ENCODE peak calls at places on chromosome 12, in ten cellular contexts. O is fibroblast of villous mesenchyme, X is activated B cell treated with CpG ODN at 0.5 μM for 24 hours, Z is suprapubic skin, T is body of pancreas, K is PC-9, Q is coronary artery, R is foreskin fibroblast, H is progenitor cell of endocrine pancreas, M is cardiac fibroblast. A is an unnamed sample.

GRCh38 chr12:53735-54095 is 12.9 kb upstream of the IQSEC3 start:
- DNase-seq in O (no peak), X (no peak), Z (no peak), T (no peak), K (no peak), Q (no peak), R (no peak), H (no peak), M (no peak), A (no peak)

GRCh38 chr12:68478516-68479260 is 132.0 kb upstream of the RAP1B start:
- DNase-seq in O (no peak), X (no peak), Z (no peak), T (no peak), K (no peak), Q (no peak), R (no peak), H (no peak), M (no peak), A (no peak)

GRCh38 chr12:5587701-5588100 is 155.8 kb downstream of the NTF3 start:
- DNase-seq in O (no peak), X (no peak), Z (no peak), T (no peak), K (no peak), Q (no peak), R (no peak), H (no peak), M (no peak), A (no peak)

GRCh38 chr12:47021298-47021697 is 58.1 kb upstream of the PCED1B start:
- DNase-seq in O (peak), X (no peak), Z (no peak), T (no peak), K (peak), Q (no peak), R (peak), H (no peak), M (peak), A (no peak)

GRCh38 chr12:117111386-117112267 is 12.4 kb upstream of the TESC start:
- DNase-seq in O (no peak), X (no peak), Z (no peak), T (peak), K (no peak), Q (no peak), R (no peak), H (no peak), M (no peak), A (peak)

GRCh38 chr12:91763654-91764439 is 381.8 kb downstream of the BTG1 start:
- DNase-seq in O (peak), X (no peak), Z (no peak), T (no peak), K (no peak), Q (no peak), R (no peak), H (no peak), M (no peak), A (no peak)

GRCh38 chr12:18421840-18422239 is 160.5 kb downstream of the PIK3C2G start:
- DNase-seq in O (peak), X (no peak), Z (no peak), T (no peak), K (no peak), Q (no peak), R (no peak), H (no peak), M (peak), A (no peak)

GRCh38 chr12:82413994-82414393 is 55.7 kb downstream of the METTL25 start:
- DNase-seq in O (no peak), X (no peak), Z (no peak), T (no peak), K (no peak), Q (no peak), R (no peak), H (no peak), M (peak), A (no peak)

GRCh38 chr12:19482036-19482435 is 42.7 kb downstream of the AEBP2 start:
- DNase-seq in O (no peak), X (no peak), Z (no peak), T (no peak), K (no peak), Q (no peak), R (no peak), H (no peak), M (no peak), A (no peak)

GRCh38 chr12:50661300-50662120 is 102.4 kb upstream of the ATF1 start:
- DNase-seq in O (no peak), X (no peak), Z (no peak), T (no peak), K (no peak), Q (no peak), R (no peak), H (no peak), M (no peak), A (no peak)

GRCh38 chr12:105820407-105821140 is 318.2 kb downstream of the NUAK1 start:
- DNase-seq in O (peak), X (no peak), Z (no peak), T (peak), K (no peak), Q (peak), R (peak), H (no peak), M (peak), A (no peak)

GRCh38 chr12:57517187-57517586 is 3.1 kb downstream of the DDIT3 start:
- DNase-seq in O (peak), X (no peak), Z (no peak), T (peak), K (no peak), Q (no peak), R (peak), H (no peak), M (peak), A (no peak)

GRCh38 chr12:94760786-94761185 is 110.4 kb upstream of the TMCC3 start:
- DNase-seq in O (peak), X (no peak), Z (no peak), T (no peak), K (no peak), Q (no peak), R (no peak), H (no peak), M (peak), A (no peak)

GRCh38 chr12:57315681-57316080 is 64.7 kb upstream of the STAC3 start:
- DNase-seq in O (no peak), X (no peak), Z (no peak), T (no peak), K (no peak), Q (no peak), R (no peak), H (no peak), M (no peak), A (no peak)

GRCh38 chr12:59093090-59093489 is 172.8 kb upstream of the LRIG3 start:
- DNase-seq in O (peak), X (no peak), Z (no peak), T (no peak), K (no peak), Q (no peak), R (no peak), H (no peak), M (peak), A (no peak)

GRCh38 chr12:98591209-98591608 is 2.3 kb upstream of the SLC25A3 start:
- DNase-seq in O (peak), X (no peak), Z (no peak), T (no peak), K (no peak), Q (no peak), R (no peak), H (no peak), M (no peak), A (no peak)

GRCh38 chr12:2239376-2240010 is 186.7 kb downstream of the CACNA1C start:
- DNase-seq in O (peak), X (no peak), Z (no peak), T (no peak), K (no peak), Q (peak), R (no peak), H (no peak), M (no peak), A (no peak)

GRCh38 chr12:114697741-114698565 is 14.0 kb upstream of the TBX3 start:
- DNase-seq in O (peak), X (no peak), Z (no peak), T (no peak), K (no peak), Q (no peak), R (no peak), H (no peak), M (peak), A (no peak)

GRCh38 chr12:52364061-52364460 is 3.2 kb downstream of the KRT85 start:
- DNase-seq in O (no peak), X (no peak), Z (no peak), T (no peak), K (no peak), Q (no peak), R (no peak), H (no peak), M (no peak), A (no peak)

GRCh38 chr12:46473634-46474201 is 101.1 kb upstream of the SLC38A2 start:
- DNase-seq in O (peak), X (no peak), Z (no peak), T (peak), K (peak), Q (peak), R (peak), H (no peak), M (peak), A (no peak)

GRCh38 chr12:24630446-24630845 is 318.5 kb downstream of the BCAT1 start:
- DNase-seq in O (peak), X (no peak), Z (no peak), T (no peak), K (no peak), Q (no peak), R (no peak), H (no peak), M (no peak), A (no peak)
- TF ChIP-seq CTCF in O (peak), X (no peak), Z (no peak), T (no peak), K (no peak), Q (no peak), R (no peak), H (peak), M (peak), A (peak)

GRCh38 chr12:103772367-103773108 is 68.5 kb downstream of the NT5DC3 start:
- DNase-seq in O (no peak), X (no peak), Z (no peak), T (no peak), K (no peak), Q (no peak), R (no peak), H (no peak), M (no peak), A (no peak)
- TF ChIP-seq CTCF in O (no peak), X (no peak), Z (no peak), T (no peak), K (no peak), Q (no peak), R (no peak), H (no peak), M (no peak), A (no peak)

DNA sequence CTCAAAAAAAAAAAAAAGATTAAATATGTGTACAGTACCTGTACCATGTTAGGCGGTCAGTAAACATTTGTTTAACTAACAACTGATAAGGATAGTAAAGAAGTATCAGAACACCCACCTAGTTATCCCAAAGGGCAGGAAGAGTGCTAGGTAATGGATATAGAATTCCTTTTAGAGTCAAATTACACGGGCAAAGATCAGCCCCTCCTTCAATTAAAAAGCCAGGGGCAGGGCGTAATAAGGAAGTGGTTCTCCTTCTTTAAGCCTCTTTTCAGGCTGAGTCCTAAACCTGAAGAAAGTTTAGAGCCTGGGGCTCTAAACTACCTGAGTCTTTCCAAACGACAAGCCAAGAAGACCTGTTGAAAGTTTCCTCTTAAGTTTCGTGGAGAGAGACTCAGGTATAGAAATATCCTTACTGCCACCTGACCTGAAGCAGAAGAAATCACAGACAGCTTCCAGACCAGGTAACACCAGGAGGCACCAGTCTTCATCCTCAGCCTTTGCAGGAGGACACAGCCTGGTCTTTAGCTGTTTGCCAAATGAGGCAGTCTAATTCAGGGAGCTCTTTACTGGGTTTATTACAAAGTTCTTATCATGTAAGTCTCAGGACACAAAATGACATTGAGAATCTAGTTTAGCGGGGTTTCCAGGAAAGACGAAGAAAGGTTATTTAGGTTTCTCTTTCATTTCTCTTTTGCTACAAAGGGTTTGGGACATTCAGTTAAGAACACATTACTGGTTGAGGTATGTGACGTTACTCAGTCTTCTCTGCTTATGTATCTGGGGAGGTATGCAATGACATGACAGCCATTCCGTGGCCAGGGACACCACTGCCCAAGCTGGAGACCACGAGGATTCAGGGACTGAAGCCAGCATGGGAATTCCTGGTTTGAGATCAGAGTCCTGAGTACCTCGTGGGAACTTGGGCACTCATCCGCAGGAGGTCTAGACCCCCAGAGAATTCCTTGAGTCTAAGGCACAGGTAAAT is at the start of gene BCL2L14:
- DNase-seq in O (no peak), X (no peak), Z (no peak), T (peak), K (peak), Q (no peak), R (no peak), H (no peak), M (no peak), A (no peak)
- TF ChIP-seq CTCF in O (no peak), X (no peak), Z (no peak), T (peak), K (no peak), Q (no peak), R (no peak), H (no peak), M (no peak), A (no peak)

GRCh38 chr12:99658950-99659349 is 11.4 kb downstream of the GARIN6 start:
- DNase-seq in O (peak), X (no peak), Z (no peak), T (no peak), K (no peak), Q (no peak), R (no peak), H (no peak), M (peak), A (no peak)
- TF ChIP-seq CTCF in O (no peak), X (no peak), Z (no peak), T (no peak), K (peak), Q (no peak), R (no peak), H (peak), M (no peak), A (peak)

GRCh38 chr12:115870021-115870420 is 407.5 kb downstream of the MED13L start:
- DNase-seq in O (no peak), X (no peak), Z (no peak), T (no peak), K (no peak), Q (no peak), R (no peak), H (no peak), M (no peak), A (no peak)

GRCh38 chr12:115869604-115870003 is 407.9 kb downstream of the MED13L start:
- DNase-seq in O (no peak), X (no peak), Z (no peak), T (no peak), K (no peak), Q (no peak), R (no peak), H (no peak), M (no peak), A (no peak)

GRCh38 chr12:115867854-115868253 is 409.6 kb downstream of the MED13L start:
- DNase-seq in O (no peak), X (no peak), Z (no peak), T (no peak), K (no peak), Q (no peak), R (no peak), H (no peak), M (no peak), A (no peak)

GRCh38 chr12:115868624-115869023 is 408.9 kb downstream of the MED13L start:
- DNase-seq in O (no peak), X (no peak), Z (no peak), T (no peak), K (no peak), Q (no peak), R (no peak), H (no peak), M (no peak), A (no peak)

DNA sequence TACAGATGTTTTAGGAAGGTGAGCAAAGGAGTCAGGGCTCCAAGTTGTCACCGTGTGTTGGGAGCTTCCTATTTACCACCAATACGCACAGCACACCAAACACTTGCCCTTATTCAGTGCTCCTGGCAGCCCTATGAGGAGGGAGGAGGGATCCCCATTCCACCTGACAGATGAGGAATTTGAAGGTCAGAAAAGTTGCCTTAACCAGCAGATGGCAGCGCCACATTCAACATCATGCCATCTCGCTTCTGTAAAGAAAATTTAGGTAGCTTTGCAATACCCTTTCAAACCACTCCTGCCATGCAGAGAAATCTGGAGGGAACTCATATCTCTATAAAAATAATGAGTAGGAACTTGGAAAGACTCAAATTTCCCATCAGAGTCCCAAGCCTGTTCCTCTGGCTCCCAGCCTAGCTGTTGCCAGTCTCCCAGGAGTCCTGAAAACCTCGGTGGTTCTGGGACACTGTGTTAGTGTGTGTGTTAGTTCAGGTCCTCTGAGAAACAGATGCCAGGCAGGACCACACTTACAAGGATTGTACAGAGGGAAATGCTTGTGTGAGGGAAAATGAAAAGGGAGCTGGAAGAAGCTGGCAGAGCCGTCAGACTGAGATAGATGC is 410.5 kb downstream of the MED13L start:
- DNase-seq in O (no peak), X (no peak), Z (no peak), T (no peak), K (no peak), Q (no peak), R (no peak), H (no peak), M (peak), A (no peak)
- TF ChIP-seq CTCF in O (no peak), X (no peak), Z (peak), T (peak), K (peak), Q (no peak), R (peak), H (peak), M (no peak), A (peak)

GRCh38 chr12:4153343-4153892 is 120.1 kb upstream of the CCND2 start:
- DNase-seq in O (no peak), X (peak), Z (no peak), T (no peak), K (no peak), Q (no peak), R (no peak), H (no peak), M (no peak), A (no peak)
- TF ChIP-seq CTCF in O (no peak), X (no peak), Z (no peak), T (no peak), K (no peak), Q (no peak), R (no peak), H (no peak), M (no peak), A (no peak)

A was measured in chondrocyte.